ENCODE peak calls at places on chromosomes 1 and 21, in ten cellular contexts. D is IMR-90, R is suprapubic skin, F is GM12891, K is H1, Q is tibial nerve, G is ovary, S is spleen, W is H54, V is uterus. Z is an unnamed sample.

GRCh38 chr1:242243472-242243871 is 244.6 kb upstream of the MAP1LC3C start:
- DNase-seq in G (no peak), F (no peak), Q (no peak), W (no peak), S (no peak), D (no peak), R (no peak), K (no peak), V (no peak), Z (no peak)

GRCh38 chr1:103561612-103562395 is 9.6 kb upstream of the AMY2B start:
- DNase-seq in D (no peak), Q (no peak), K (no peak), F (no peak), W (no peak), S (no peak), R (no peak), G (no peak), V (no peak), Z (no peak)

GRCh38 chr1:168235548-168235885 is 9.7 kb downstream of the SFT2D2 start:
- DNase-seq in Q (no peak), D (no peak), V (no peak), R (no peak), S (no peak), F (no peak), W (no peak), G (no peak), K (no peak), Z (no peak)

GRCh38 chr1:172708452-172708851 is 49.5 kb downstream of the FASLG start:
- DNase-seq in S (no peak), K (no peak), Q (no peak), V (no peak), R (no peak), W (no peak), D (no peak), G (no peak), F (no peak), Z (no peak)

GRCh38 chr1:150895618-150896017 is 8.7 kb downstream of the CTXND2 start:
- DNase-seq in V (no peak), W (no peak), S (no peak), D (peak), G (no peak), R (no peak), Q (no peak), K (no peak), F (no peak), Z (no peak)

GRCh38 chr1:19710825-19711611 is 46.3 kb downstream of the HTR6 start:
- DNase-seq in K (no peak), W (no peak), D (no peak), F (no peak), G (no peak), Q (no peak), V (no peak), R (no peak), S (no peak), Z (no peak)

GRCh38 chr1:52907068-52907811 is 14.3 kb downstream of the ECHDC2 start:
- DNase-seq in R (no peak), V (no peak), G (no peak), S (no peak), Q (no peak), F (no peak), W (no peak), D (peak), K (no peak), Z (no peak)

GRCh38 chr1:172453607-172454006 is 9.7 kb upstream of the PIGC start:
- DNase-seq in G (no peak), W (no peak), K (no peak), R (no peak), D (no peak), V (no peak), Q (no peak), S (no peak), F (no peak), Z (no peak)

GRCh38 chr1:224205438-224205840 is 22.4 kb downstream of the DEGS1 start:
- DNase-seq in R (no peak), D (peak), W (no peak), G (no peak), F (no peak), K (no peak), Q (no peak), S (no peak), V (no peak), Z (no peak)

GRCh38 chr1:16075337-16076002 is 2.0 kb upstream of the FAM131C start:
- DNase-seq in F (no peak), G (peak), W (no peak), V (peak), K (no peak), Q (no peak), D (peak), R (no peak), S (no peak), Z (no peak)

GRCh38 chr1:171966426-171967220 is 125.3 kb downstream of the DNM3 start:
- DNase-seq in V (peak), R (no peak), W (no peak), F (no peak), D (no peak), G (no peak), S (no peak), Q (no peak), K (peak), Z (no peak)

GRCh38 chr21:37412603-37413360 is 46.2 kb downstream of the DYRK1A start:
- DNase-seq in R (no peak), D (peak), Q (no peak), K (no peak), G (no peak), W (no peak), F (no peak), S (no peak), V (no peak), Z (no peak)

GRCh38 chr1:159960721-159961381 is 6.8 kb upstream of the SLAMF9 start:
- DNase-seq in F (no peak), G (no peak), S (no peak), K (no peak), D (peak), R (peak), W (peak), V (no peak), Q (peak), Z (no peak)

GRCh38 chr1:48249868-48250267 is 27.4 kb downstream of the SLC5A9 start:
- DNase-seq in G (no peak), F (no peak), V (no peak), D (no peak), Q (no peak), R (no peak), K (no peak), S (no peak), W (no peak), Z (no peak)

GRCh38 chr1:244735404-244735803 is 82.5 kb downstream of the DESI2 start:
- DNase-seq in R (no peak), K (no peak), F (no peak), S (no peak), W (no peak), D (peak), Q (no peak), V (no peak), G (no peak), Z (no peak)

GRCh38 chr1:78095618-78096416 is 50.1 kb downstream of the GIPC2 start:
- DNase-seq in D (peak), K (no peak), G (no peak), V (no peak), Q (no peak), S (no peak), F (no peak), R (no peak), W (no peak), Z (no peak)

GRCh38 chr21:32771134-32771523 is 426 bp downstream of the PAXBP1 start:
- DNase-seq in V (peak), S (peak), K (no peak), G (peak), W (peak), F (peak), Q (peak), D (peak), R (peak), Z (no peak)

GRCh38 chr1:207938016-207938415 is 27.1 kb upstream of the CD34 start:
- DNase-seq in D (peak), K (no peak), R (no peak), F (no peak), W (no peak), V (no peak), S (no peak), G (no peak), Q (no peak), Z (no peak)

GRCh38 chr1:207822602-207823451 is 71.0 kb downstream of the CD46 start:
- DNase-seq in D (peak), K (no peak), S (peak), G (peak), F (peak), Q (peak), W (peak), V (peak), R (peak), Z (peak)

GRCh38 chr1:41918450-41919043 is at the start of gene HIVEP3:
- DNase-seq in V (no peak), S (no peak), D (no peak), K (no peak), G (no peak), W (peak), Q (no peak), F (no peak), R (no peak), Z (no peak)

GRCh38 chr1:143497374-143497747 is 474.4 kb downstream of the FAM72C start:
- DNase-seq in Q (no peak), G (no peak), V (no peak), K (no peak), W (no peak), D (no peak), R (no peak), F (no peak), S (peak), Z (no peak)

GRCh38 chr1:33714421-33714820 is 149.5 kb upstream of the HMGB4 start:
- DNase-seq in F (no peak), S (no peak), V (no peak), Q (no peak), D (no peak), R (peak), G (no peak), K (no peak), W (no peak), Z (no peak)

GRCh38 chr1:108141604-108142003 is 58.5 kb downstream of the SLC25A24 start:
- DNase-seq in V (no peak), G (no peak), D (peak), K (no peak), R (no peak), W (no peak), S (no peak), F (no peak), Q (no peak), Z (no peak)

GRCh38 chr1:212975607-212975918 is 25.2 kb downstream of the VASH2 start:
- DNase-seq in K (no peak), S (no peak), V (peak), D (peak), Q (no peak), G (no peak), R (no peak), W (no peak), F (no peak), Z (no peak)

GRCh38 chr1:219555031-219555667 is 57.8 kb downstream of the ZC3H11B start:
- DNase-seq in Q (no peak), R (no peak), W (peak), S (no peak), D (peak), V (no peak), F (no peak), K (peak), G (no peak), Z (no peak)

GRCh38 chr1:82423174-82423815 is 622.6 kb downstream of the ADGRL2 start:
- DNase-seq in V (no peak), F (no peak), D (no peak), S (no peak), G (no peak), R (no peak), Q (no peak), K (no peak), W (no peak), Z (no peak)

DNA sequence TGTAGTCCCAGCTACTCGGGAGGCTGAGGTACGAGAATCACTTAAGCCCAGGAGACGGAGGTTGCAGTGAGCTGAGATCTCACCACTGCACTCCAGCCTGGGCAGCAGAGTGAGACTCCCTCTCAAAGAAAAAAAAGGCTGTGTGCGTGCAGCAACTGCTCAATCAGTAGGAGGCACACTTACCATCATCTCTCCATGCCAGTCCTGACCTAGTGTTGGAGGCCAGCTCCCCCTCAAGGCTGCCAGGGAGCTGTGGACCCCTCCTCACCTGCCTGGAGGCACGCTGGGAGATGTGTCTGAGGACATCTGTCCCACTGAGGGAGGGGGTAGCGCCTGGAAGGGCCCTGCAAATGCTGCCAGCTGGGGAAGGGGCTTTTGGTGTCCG is 11.9 kb downstream of the RPS6KA1 start:
- DNase-seq in Q (no peak), F (no peak), R (no peak), V (no peak), W (no peak), K (no peak), D (no peak), G (no peak), S (no peak), Z (no peak)
- TF ChIP-seq POLR2A in Q (no peak), F (no peak), R (no peak), V (no peak), W (no peak), K (no peak), D (no peak), G (no peak), S (no peak), Z (no peak)

DNA sequence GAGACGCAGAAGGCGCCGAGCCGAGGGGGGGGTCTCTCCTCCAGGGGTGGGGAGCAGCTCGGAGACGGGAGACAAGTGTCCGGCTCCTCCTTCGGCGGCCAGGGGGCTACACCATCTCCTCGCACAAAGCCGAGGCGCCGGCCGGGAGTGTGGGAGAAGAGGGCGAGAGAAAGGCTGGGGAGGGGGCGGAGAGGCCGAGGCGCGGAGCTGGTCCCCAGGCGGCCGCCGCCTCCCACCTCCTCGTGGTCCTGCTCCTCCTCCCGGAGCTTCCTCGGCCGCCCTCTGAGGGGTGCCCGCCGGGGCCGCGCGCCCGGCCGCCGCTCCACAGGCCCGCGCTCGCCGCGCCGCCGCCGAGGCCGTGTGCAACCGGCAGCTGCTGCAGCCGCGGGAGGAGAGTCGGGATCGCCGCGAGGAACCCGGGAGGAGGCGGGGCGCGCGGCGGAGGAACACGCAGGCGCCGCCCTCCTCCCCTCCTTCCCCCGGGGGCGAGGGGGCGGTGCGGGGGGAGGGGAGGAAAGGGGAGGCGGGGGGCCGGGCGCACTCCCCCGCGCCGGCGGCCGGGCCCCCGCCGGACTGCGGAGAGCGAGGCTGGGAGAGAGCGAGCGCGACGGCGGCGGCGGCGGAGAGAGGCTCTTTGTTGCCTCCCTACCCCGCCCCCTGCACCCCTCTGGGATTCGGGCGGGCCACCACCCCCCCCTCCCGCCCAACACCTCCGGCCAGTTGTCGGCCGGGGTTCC is at the start of gene ENAH:
- DNase-seq in R (peak), K (no peak), W (peak), S (peak), V (peak), G (peak), F (peak), Q (peak), D (peak), Z (no peak)
- TF ChIP-seq POLR2A in R (peak), K (no peak), W (peak), S (no peak), V (peak), G (peak), F (no peak), Q (peak), D (no peak), Z (no peak)

GRCh38 chr21:44998621-44999427 is 59.0 kb downstream of the SLX9 start:
- DNase-seq in Q (no peak), K (no peak), R (no peak), D (no peak), G (no peak), V (no peak), F (no peak), S (peak), W (no peak), Z (no peak)
- TF ChIP-seq POLR2A in Q (no peak), K (no peak), R (no peak), D (no peak), G (no peak), V (no peak), F (no peak), S (no peak), W (no peak), Z (no peak)

GRCh38 chr1:75791022-75791421 is 5.0 kb downstream of the RABGGTB start:
- DNase-seq in S (no peak), R (no peak), K (no peak), D (peak), F (no peak), V (no peak), Q (no peak), W (no peak), G (no peak), Z (no peak)

GRCh38 chr1:75786901-75787455 is 922 bp downstream of the RABGGTB start:
- DNase-seq in G (no peak), R (no peak), W (no peak), S (no peak), V (no peak), K (no peak), Q (no peak), F (no peak), D (no peak), Z (no peak)

GRCh38 chr1:75787524-75787923 is 1.5 kb downstream of the RABGGTB start:
- DNase-seq in V (no peak), S (no peak), R (no peak), F (no peak), K (no peak), G (no peak), D (no peak), W (no peak), Q (no peak), Z (no peak)

GRCh38 chr1:75785320-75785963 is 614 bp upstream of the RABGGTB start:
- DNase-seq in S (no peak), V (no peak), R (no peak), W (no peak), F (no peak), K (no peak), D (no peak), G (no peak), Q (no peak), Z (no peak)

GRCh38 chr1:75785964-75786853 is at the start of gene RABGGTB:
- DNase-seq in Q (peak), V (peak), R (peak), W (peak), G (peak), S (peak), F (peak), D (peak), K (peak), Z (peak)
- TF ChIP-seq POLR2A in Q (peak), V (peak), R (peak), W (peak), G (peak), S (peak), F (peak), D (peak), K (peak), Z (peak)

GRCh38 chr1:11787804-11788436 is 17.8 kb downstream of the MTHFR start:
- DNase-seq in F (no peak), R (no peak), K (no peak), D (no peak), G (no peak), S (peak), W (no peak), V (no peak), Q (no peak), Z (no peak)
- TF ChIP-seq POLR2A in F (no peak), R (no peak), K (no peak), D (no peak), G (no peak), S (no peak), W (no peak), V (no peak), Q (peak), Z (no peak)

GRCh38 chr1:228178737-228179720 is 13.4 kb downstream of the IBA57 start:
- DNase-seq in F (no peak), Q (no peak), G (peak), V (peak), R (peak), S (peak), W (no peak), K (no peak), D (peak), Z (no peak)
- TF ChIP-seq POLR2A in F (no peak), Q (no peak), G (no peak), V (no peak), R (no peak), S (no peak), W (no peak), K (no peak), D (no peak), Z (no peak)

GRCh38 chr1:7362947-7363346 is 408.1 kb upstream of the VAMP3 start:
- DNase-seq in R (no peak), S (no peak), D (no peak), K (no peak), G (no peak), Q (no peak), F (no peak), V (no peak), W (no peak), Z (no peak)
- TF ChIP-seq POLR2A in R (no peak), S (no peak), D (no peak), K (no peak), G (no peak), Q (no peak), F (no peak), V (no peak), W (no peak), Z (no peak)

Z was measured in esophagus squamous epithelium.